ENCODE peak calls at places on chromosomes 3 and 15, in five cellular contexts. X is GM23248, B is fibroblast of lung, H is stomach, W is SJSA1. P is an unnamed sample. For H3K4me1, the result is how much of the 10 kb centered on the place peaks cover.

GRCh38 chr3:13574798-13575451 is 26.0 kb downstream of the FBLN2 start:
- DNase-seq in X (peak), B (peak), H (no peak), W (no peak), P (no peak)

GRCh38 chr3:179071161-179071568 is 444 bp downstream of the ZMAT3 start:
- DNase-seq in X (peak), B (peak), H (no peak), W (peak), P (no peak)

GRCh38 chr3:59180006-59180405 is 130.2 kb upstream of the CFAP20DC start:
- DNase-seq in X (no peak), B (peak), H (no peak), W (no peak), P (no peak)

GRCh38 chr15:82047493-82048446 is 2.0 kb upstream of the MEX3B start:
- DNase-seq in X (peak), B (peak), H (no peak), W (no peak), P (no peak)

GRCh38 chr3:13626915-13627460 is 78.1 kb downstream of the FBLN2 start:
- DNase-seq in X (no peak), B (no peak), H (no peak), W (no peak), P (no peak)

GRCh38 chr15:36948982-36949381 is 151.4 kb downstream of the MEIS2 start:
- DNase-seq in X (no peak), B (peak), H (no peak), W (no peak), P (no peak)

GRCh38 chr3:188531210-188531609 is 377.3 kb downstream of the LPP start:
- DNase-seq in X (peak), B (peak), H (no peak), W (peak), P (no peak)

GRCh38 chr3:158267015-158267414 is 157.1 kb downstream of the RSRC1 start:
- DNase-seq in X (peak), B (no peak), H (no peak), W (no peak), P (no peak)

GRCh38 chr3:138332472-138333073 is 2.9 kb upstream of the NME9 start:
- DNase-seq in X (peak), B (peak), H (no peak), W (peak), P (no peak)

GRCh38 chr15:74584779-74585178 is 30.9 kb upstream of the CLK3 start:
- DNase-seq in X (no peak), B (no peak), H (no peak), W (no peak), P (no peak)

GRCh38 chr3:88773766-88774165 is 333.7 kb upstream of the EPHA3 start:
- DNase-seq in X (no peak), B (no peak), H (no peak), W (no peak), P (no peak)

GRCh38 chr3:100002599-100003350 is 111.5 kb downstream of the FILIP1L start:
- DNase-seq in X (peak), B (peak), H (peak), W (peak), P (no peak)

GRCh38 chr3:72213296-72214064 is 428.5 kb upstream of the PROK2 start:
- DNase-seq in X (no peak), B (peak), H (no peak), W (no peak), P (no peak)

GRCh38 chr3:78687520-78687919 is 1080.3 kb downstream of the ROBO1 start:
- DNase-seq in X (no peak), B (no peak), H (no peak), W (no peak), P (no peak)

GRCh38 chr3:140341213-140341612 is 336.7 kb upstream of the TRIM42 start:
- DNase-seq in X (no peak), B (no peak), H (no peak), W (no peak), P (no peak)

GRCh38 chr3:128547368-128547987 is 54.5 kb upstream of the GATA2 start:
- DNase-seq in X (peak), B (peak), H (no peak), W (peak), P (peak)

DNA sequence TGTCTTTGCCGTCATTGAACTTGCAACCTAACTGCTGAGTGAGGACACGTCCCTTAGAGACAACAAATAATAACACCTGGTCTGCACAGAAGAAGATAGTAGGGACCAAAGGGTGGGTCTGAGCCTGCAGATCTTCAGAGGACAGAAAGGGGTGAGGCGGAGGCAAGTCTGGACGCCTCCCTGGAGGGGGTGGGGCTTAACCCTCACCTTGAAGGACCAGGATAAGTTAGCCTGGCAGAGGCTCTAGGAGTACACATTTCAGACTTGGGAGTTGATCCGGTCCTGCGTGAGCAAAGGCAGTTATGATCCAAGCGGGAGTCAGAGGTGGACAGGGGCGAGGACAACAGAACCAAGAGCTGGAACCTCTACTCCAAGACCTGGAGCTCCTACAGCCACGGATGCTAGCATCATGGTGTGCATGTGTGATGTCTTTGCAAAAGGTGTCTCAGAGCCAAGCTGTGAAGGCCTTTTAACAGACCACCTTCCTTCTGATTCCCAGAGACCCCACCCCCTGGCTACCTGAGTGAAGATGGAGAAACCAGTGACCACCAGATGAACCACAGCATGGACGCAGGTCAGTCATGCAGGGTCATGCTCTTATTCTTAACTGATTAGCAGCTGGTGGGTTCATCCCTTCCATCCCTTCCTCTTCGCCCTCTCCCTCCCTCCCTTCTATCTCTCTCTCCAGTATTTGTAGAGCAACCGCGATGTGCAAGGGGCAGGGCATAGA is 88.0 kb downstream of the AAGAB start:
- DNase-seq in X (no peak), B (no peak), H (no peak), W (no peak), P (no peak)
- H3K4me1 ChIP-seq in X (under half), B (half or more), H (under half), W (under half), P (under half)

GRCh38 chr15:39781967-39782292 is 711 bp downstream of the FSIP1 start:
- DNase-seq in X (no peak), B (no peak), H (no peak), W (no peak), P (no peak)
- H3K4me3 ChIP-seq in X (peak), B (peak), H (peak), W (peak), P (peak)

DNA sequence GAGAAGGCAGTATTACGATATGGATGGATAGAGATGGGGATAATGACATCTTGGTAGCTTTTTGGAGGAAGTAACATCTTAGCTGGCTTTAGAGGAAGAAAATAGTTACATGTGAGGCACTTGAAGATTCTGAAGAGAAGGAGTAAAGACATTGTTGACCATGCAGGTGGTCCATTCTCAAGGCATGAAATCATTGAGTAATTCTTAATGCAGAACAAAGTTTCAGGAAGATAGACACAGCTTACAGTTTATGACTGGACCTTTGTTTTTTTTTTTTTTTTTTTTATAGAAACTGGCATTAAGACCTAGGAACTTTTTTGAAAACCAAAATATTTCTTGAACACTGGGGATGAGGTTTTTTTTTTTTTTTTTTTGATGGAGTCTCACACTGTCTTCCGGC is 28.3 kb downstream of the MBNL1 start:
- DNase-seq in X (no peak), B (peak), H (no peak), W (peak), P (no peak)
- H3K4me1 ChIP-seq in X (half or more), B (under half), H (half or more), W (half or more), P (under half)

GRCh38 chr15:27899583-27900295 is 199.4 kb downstream of the OCA2 start:
- DNase-seq in X (no peak), B (no peak), H (no peak), W (no peak), P (no peak)

GRCh38 chr15:27897481-27897880 is 201.6 kb downstream of the OCA2 start:
- DNase-seq in X (no peak), B (no peak), H (no peak), W (no peak), P (no peak)

GRCh38 chr15:27903405-27903804 is 195.7 kb downstream of the OCA2 start:
- DNase-seq in X (no peak), B (no peak), H (no peak), W (no peak), P (no peak)

GRCh38 chr15:27906802-27907201 is 192.3 kb downstream of the OCA2 start:
- DNase-seq in X (no peak), B (no peak), H (no peak), W (no peak), P (no peak)

DNA sequence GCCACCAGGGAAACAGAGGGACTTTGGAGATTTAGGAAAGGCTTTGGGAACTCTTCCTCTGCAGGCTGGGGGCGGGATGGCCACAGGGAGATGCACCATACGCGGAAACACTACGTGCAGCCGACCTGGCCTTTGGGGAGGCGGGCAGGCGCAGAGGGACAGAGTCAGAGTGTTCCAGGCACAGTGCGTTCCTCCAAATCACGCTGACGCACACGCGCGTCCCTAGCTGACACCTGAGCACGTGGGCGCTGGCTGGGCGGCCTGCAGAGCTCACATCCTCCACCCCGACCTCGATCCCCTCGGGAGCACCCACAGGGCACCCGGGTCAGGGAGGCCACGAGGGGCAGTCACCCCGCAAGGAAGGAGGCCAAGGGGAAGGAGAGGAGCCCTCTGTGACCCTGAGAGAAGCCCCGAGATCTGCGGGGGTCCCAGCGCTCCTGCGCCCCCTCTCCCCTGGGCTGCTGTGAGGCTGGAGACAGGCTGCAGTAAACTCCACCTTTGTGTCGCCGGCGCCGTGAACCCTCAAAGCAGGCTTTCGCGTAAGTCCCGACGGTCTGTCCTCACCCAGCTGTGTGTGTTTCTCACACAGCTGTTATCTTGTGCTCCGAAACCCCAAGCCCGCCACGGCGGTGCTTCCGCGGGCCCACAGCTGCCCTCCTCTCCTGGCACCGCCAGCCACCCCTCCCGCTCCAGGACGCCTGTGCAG is 196.3 kb downstream of the OCA2 start:
- DNase-seq in X (no peak), B (no peak), H (no peak), W (no peak), P (no peak)
- H3K4me3 ChIP-seq in X (no peak), B (no peak), H (no peak), W (no peak), P (no peak)

DNA sequence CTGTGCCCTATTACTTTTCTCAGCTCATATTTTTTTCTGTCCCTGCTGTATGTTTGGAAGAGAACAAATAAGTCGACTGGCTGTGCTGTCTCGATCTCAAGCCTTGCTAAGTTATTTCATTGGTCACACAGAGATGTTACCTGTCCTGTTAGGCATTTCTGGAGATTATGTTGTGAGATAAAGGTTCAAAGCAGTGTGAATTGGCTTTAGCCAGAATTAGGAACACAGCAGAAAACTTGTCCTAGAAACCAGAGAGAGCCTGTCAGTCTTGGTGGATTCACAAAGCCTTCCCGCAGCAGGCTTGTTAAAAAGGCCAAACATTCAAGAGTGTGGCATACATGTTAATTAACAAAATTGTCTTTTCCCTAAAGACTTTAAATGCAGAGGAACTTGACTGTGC is 25.0 kb downstream of the ABHD2 start:
- DNase-seq in X (no peak), B (no peak), H (no peak), W (no peak), P (no peak)
- H3K4me1 ChIP-seq in X (under half), B (under half), H (half or more), W (under half), P (under half)

GRCh38 chr3:197398301-197398878 is 100.0 kb upstream of the DLG1 start:
- DNase-seq in X (no peak), B (no peak), H (no peak), W (no peak), P (peak)
- H3K4me3 ChIP-seq in X (no peak), B (no peak), H (no peak), W (no peak), P (no peak)

GRCh38 chr15:29677450-29677849 is 144.8 kb downstream of the TJP1 start:
- DNase-seq in X (no peak), B (no peak), H (no peak), W (no peak), P (no peak)
- H3K4me1 ChIP-seq in X (under half), B (under half), H (under half), W (under half), P (under half)

GRCh38 chr15:75718326-75718725 is 5.7 kb upstream of the CSPG4 start:
- DNase-seq in X (peak), B (peak), H (peak), W (no peak), P (no peak)

GRCh38 chr15:75713338-75713895 is 769 bp upstream of the CSPG4 start:
- DNase-seq in X (peak), B (peak), H (peak), W (no peak), P (no peak)

GRCh38 chr15:75714195-75714594 is 1.5 kb upstream of the CSPG4 start:
- DNase-seq in X (no peak), B (no peak), H (no peak), W (no peak), P (no peak)

GRCh38 chr15:75712668-75713337 is at the start of gene CSPG4:
- DNase-seq in X (peak), B (peak), H (peak), W (no peak), P (no peak)
- H3K4me3 ChIP-seq in X (peak), B (peak), H (peak), W (no peak), P (peak)